ENCODE peak calls at places on chromosomes 13 and 19, in six cellular contexts. One of them, this sample, is unnamed.

GRCh38 chr19:28737526-28737925 is 475.4 kb downstream of the UQCRFS1 start:
- DNase-seq in GM23248: peak; percentile 10
- DNase-seq in CD8-positive, alpha-beta memory T cell: no peak
- DNase-seq in Peyer's patch: no peak
- DNase-seq in pancreas: no peak
- DNase-seq in adrenal gland: no peak
- DNase-seq in this sample: no peak

GRCh38 chr13:73661687-73662425 is 472.3 kb downstream of the KLF12 start:
- DNase-seq in adrenal gland: no peak
- DNase-seq in Peyer's patch: no peak
- DNase-seq in CD8-positive, alpha-beta memory T cell: no peak
- DNase-seq in pancreas: no peak
- DNase-seq in GM23248: no peak
- DNase-seq in this sample: no peak

GRCh38 chr13:106117035-106117434 is 418.4 kb downstream of the EFNB2 start:
- DNase-seq in CD8-positive, alpha-beta memory T cell: no peak
- DNase-seq in Peyer's patch: no peak
- DNase-seq in pancreas: no peak
- DNase-seq in adrenal gland: no peak
- DNase-seq in GM23248: peak; percentile 22
- DNase-seq in this sample: no peak

GRCh38 chr13:98577823-98578285 is 947 bp upstream of the STK24 start:
- DNase-seq in GM23248: no peak
- DNase-seq in adrenal gland: no peak
- DNase-seq in pancreas: no peak
- DNase-seq in Peyer's patch: peak; percentile 72
- DNase-seq in CD8-positive, alpha-beta memory T cell: no peak
- DNase-seq in this sample: no peak

GRCh38 chr13:33099860-33100259 is 83.6 kb downstream of the KL start:
- DNase-seq in CD8-positive, alpha-beta memory T cell: no peak
- DNase-seq in Peyer's patch: no peak
- DNase-seq in GM23248: no peak
- DNase-seq in pancreas: no peak
- DNase-seq in adrenal gland: no peak
- DNase-seq in this sample: no peak

GRCh38 chr13:54799621-54800226 is 1771.1 kb downstream of the OLFM4 start:
- DNase-seq in Peyer's patch: no peak
- DNase-seq in pancreas: peak; percentile 60
- DNase-seq in GM23248: no peak
- DNase-seq in CD8-positive, alpha-beta memory T cell: no peak
- DNase-seq in adrenal gland: no peak
- DNase-seq in this sample: no peak

GRCh38 chr13:109764474-109765292 is 21.7 kb downstream of the IRS2 start:
- DNase-seq in CD8-positive, alpha-beta memory T cell: no peak
- DNase-seq in adrenal gland: peak; percentile 41
- DNase-seq in pancreas: no peak
- DNase-seq in GM23248: peak; percentile 46
- DNase-seq in Peyer's patch: no peak
- DNase-seq in this sample: no peak

GRCh38 chr13:101949681-101950080 is 452.2 kb downstream of the FGF14 start:
- DNase-seq in pancreas: no peak
- DNase-seq in CD8-positive, alpha-beta memory T cell: no peak
- DNase-seq in adrenal gland: no peak
- DNase-seq in Peyer's patch: no peak
- DNase-seq in GM23248: no peak
- DNase-seq in this sample: no peak

GRCh38 chr19:8371011-8371804 is 7.3 kb downstream of the ANGPTL4 start:
- DNase-seq in adrenal gland: no peak
- DNase-seq in GM23248: no peak
- DNase-seq in pancreas: peak; percentile 4
- DNase-seq in CD8-positive, alpha-beta memory T cell: no peak
- DNase-seq in Peyer's patch: no peak
- DNase-seq in this sample: no peak

GRCh38 chr19:3398114-3398899 is 31.9 kb downstream of the NFIC start:
- DNase-seq in adrenal gland: peak; percentile 87
- DNase-seq in GM23248: peak; percentile 55
- DNase-seq in CD8-positive, alpha-beta memory T cell: no peak
- DNase-seq in Peyer's patch: peak; percentile 66
- DNase-seq in pancreas: peak; percentile 95
- DNase-seq in this sample: no peak

GRCh38 chr19:29841209-29841558 is 29.4 kb downstream of the CCNE1 start:
- DNase-seq in GM23248: peak; percentile 29
- DNase-seq in Peyer's patch: no peak
- DNase-seq in adrenal gland: peak; percentile 83
- DNase-seq in CD8-positive, alpha-beta memory T cell: no peak
- DNase-seq in pancreas: no peak
- DNase-seq in this sample: no peak

GRCh38 chr13:79724348-79725103 is 243.6 kb downstream of the NDFIP2 start:
- DNase-seq in adrenal gland: no peak
- DNase-seq in CD8-positive, alpha-beta memory T cell: no peak
- DNase-seq in GM23248: no peak
- DNase-seq in pancreas: no peak
- DNase-seq in Peyer's patch: peak; percentile 50
- DNase-seq in this sample: no peak

GRCh38 chr19:13181747-13182388 is 31.7 kb downstream of the IER2 start:
- DNase-seq in pancreas: no peak
- DNase-seq in GM23248: peak; percentile 67
- DNase-seq in Peyer's patch: peak; percentile 68
- DNase-seq in CD8-positive, alpha-beta memory T cell: peak; percentile 21
- DNase-seq in adrenal gland: peak; percentile 83
- DNase-seq in this sample: no peak

GRCh38 chr19:30664358-30665058 is 292.3 kb downstream of the ZNF536 start:
- DNase-seq in adrenal gland: peak; percentile 91
- DNase-seq in Peyer's patch: peak; percentile 68
- DNase-seq in GM23248: peak; percentile 57
- DNase-seq in pancreas: peak; percentile 92
- DNase-seq in CD8-positive, alpha-beta memory T cell: no peak
- DNase-seq in this sample: no peak

GRCh38 chr13:21014666-21015170 is 46.7 kb downstream of the LATS2 start:
- DNase-seq in CD8-positive, alpha-beta memory T cell: no peak
- DNase-seq in GM23248: peak; percentile 92
- DNase-seq in pancreas: no peak
- DNase-seq in adrenal gland: peak; percentile 76
- DNase-seq in Peyer's patch: peak; percentile 45
- DNase-seq in this sample: no peak

GRCh38 chr19:39969681-39970423 is 1.1 kb upstream of the PSMC4 start:
- DNase-seq in CD8-positive, alpha-beta memory T cell: peak; percentile 16
- DNase-seq in adrenal gland: peak; percentile 33
- DNase-seq in Peyer's patch: no peak
- DNase-seq in pancreas: no peak
- DNase-seq in GM23248: no peak
- DNase-seq in this sample: no peak

GRCh38 chr13:44364601-44365000 is 9.0 kb upstream of the SERP2 start:
- DNase-seq in pancreas: no peak
- DNase-seq in CD8-positive, alpha-beta memory T cell: no peak
- DNase-seq in Peyer's patch: no peak
- DNase-seq in GM23248: peak; percentile 54
- DNase-seq in adrenal gland: no peak
- DNase-seq in this sample: no peak

GRCh38 chr13:28415994-28416411 is 78.9 kb downstream of the FLT1 start:
- DNase-seq in CD8-positive, alpha-beta memory T cell: no peak
- DNase-seq in GM23248: no peak
- DNase-seq in adrenal gland: no peak
- DNase-seq in Peyer's patch: no peak
- DNase-seq in pancreas: no peak
- DNase-seq in this sample: no peak

GRCh38 chr13:100128373-100128772 is 39.5 kb downstream of the PCCA start:
- DNase-seq in pancreas: no peak
- DNase-seq in adrenal gland: peak; percentile 44
- DNase-seq in CD8-positive, alpha-beta memory T cell: no peak
- DNase-seq in GM23248: peak; percentile 17
- DNase-seq in Peyer's patch: no peak
- DNase-seq in this sample: no peak

GRCh38 chr13:43537124-43537523 is 249.6 kb downstream of the ENOX1 start:
- DNase-seq in pancreas: no peak
- DNase-seq in CD8-positive, alpha-beta memory T cell: no peak
- DNase-seq in Peyer's patch: no peak
- DNase-seq in GM23248: peak; percentile 47
- DNase-seq in adrenal gland: no peak
- DNase-seq in this sample: no peak

GRCh38 chr13:48156466-48156865 is 61.6 kb upstream of the MED4 start:
- DNase-seq in pancreas: no peak
- DNase-seq in GM23248: no peak
- DNase-seq in adrenal gland: no peak
- DNase-seq in CD8-positive, alpha-beta memory T cell: peak; percentile 83
- DNase-seq in Peyer's patch: peak; percentile 84
- DNase-seq in this sample: no peak

GRCh38 chr13:19818223-19818842 is 35.6 kb upstream of the PSPC1 start:
- DNase-seq in GM23248: peak; percentile 13
- DNase-seq in CD8-positive, alpha-beta memory T cell: peak; percentile 3
- DNase-seq in adrenal gland: peak; percentile 44
- DNase-seq in pancreas: peak; percentile 58
- DNase-seq in Peyer's patch: peak; percentile 48
- DNase-seq in this sample: no peak

DNA sequence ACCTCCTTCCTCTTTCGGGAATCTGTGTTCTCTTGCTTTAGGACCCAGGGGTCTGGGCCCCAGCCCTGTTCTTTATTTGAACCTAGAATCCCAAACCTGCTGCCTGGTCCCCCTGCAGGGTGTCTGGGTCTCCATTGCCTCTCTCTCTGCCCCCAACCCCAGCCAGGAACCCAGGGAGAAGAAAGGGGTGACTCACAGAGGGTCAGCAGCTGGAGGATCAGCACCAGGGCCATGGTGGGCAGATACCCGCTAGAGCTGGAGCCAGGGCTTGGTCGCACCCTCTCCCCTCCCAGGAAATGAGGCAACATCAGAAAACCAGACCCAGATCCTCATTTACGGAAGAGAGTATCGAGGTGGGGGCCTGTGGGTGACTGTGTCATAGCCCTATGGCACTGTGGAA is at the start of gene OSCAR:
- DNase-seq in Peyer's patch: peak; percentile 47
- DNase-seq in pancreas: no peak
- DNase-seq in GM23248: no peak
- DNase-seq in CD8-positive, alpha-beta memory T cell: no peak
- DNase-seq in adrenal gland: no peak
- DNase-seq in this sample: no peak
- H3K4me3 ChIP-seq in Peyer's patch: no peak within 1 kb of the TSS
- H3K4me3 ChIP-seq in pancreas: no peak within 1 kb of the TSS
- H3K4me3 ChIP-seq in GM23248: no peak within 1 kb of the TSS
- H3K4me3 ChIP-seq in CD8-positive, alpha-beta memory T cell: no peak within 1 kb of the TSS
- H3K4me3 ChIP-seq in adrenal gland: no peak within 1 kb of the TSS
- H3K4me3 ChIP-seq in this sample: no peak within 1 kb of the TSS

GRCh38 chr19:57389730-57390598 is at the start of gene ZNF548:
- DNase-seq in adrenal gland: peak; percentile 97
- DNase-seq in Peyer's patch: peak; percentile 98
- DNase-seq in pancreas: peak; percentile 96
- DNase-seq in CD8-positive, alpha-beta memory T cell: peak; percentile 96
- DNase-seq in GM23248: peak; percentile 99
- DNase-seq in this sample: peak; percentile 95
- H3K27ac ChIP-seq in adrenal gland: peak within 1 kb of the TSS; percentile 89
- H3K27ac ChIP-seq in Peyer's patch: peak within 1 kb of the TSS; percentile 81
- H3K27ac ChIP-seq in pancreas: peak within 1 kb of the TSS; percentile 78
- H3K27ac ChIP-seq in CD8-positive, alpha-beta memory T cell: peak within 1 kb of the TSS; percentile 92
- H3K27ac ChIP-seq in GM23248: peak within 1 kb of the TSS; percentile 91
- H3K27ac ChIP-seq in this sample: peak within 1 kb of the TSS; percentile 32

GRCh38 chr19:6219592-6220290 is 60.0 kb downstream of the MLLT1 start:
- DNase-seq in adrenal gland: no peak
- DNase-seq in GM23248: peak; percentile 14
- DNase-seq in Peyer's patch: no peak
- DNase-seq in pancreas: peak; percentile 72
- DNase-seq in CD8-positive, alpha-beta memory T cell: no peak
- DNase-seq in this sample: peak; percentile 43
- H3K4me1 ChIP-seq in adrenal gland: peaks cover 39% of the 10 kb centered on the region
- H3K4me1 ChIP-seq in GM23248: peaks cover 25% of the 10 kb centered on the region
- H3K4me1 ChIP-seq in Peyer's patch: no peaks in the 10 kb centered on the region
- H3K4me1 ChIP-seq in pancreas: peaks cover 4% of the 10 kb centered on the region
- H3K4me1 ChIP-seq in CD8-positive, alpha-beta memory T cell: no peaks in the 10 kb centered on the region
- H3K4me1 ChIP-seq in this sample: peaks cover 6% of the 10 kb centered on the region

GRCh38 chr19:14561832-14562351 is 10.0 kb downstream of the NDUFB7 start:
- DNase-seq in Peyer's patch: no peak
- DNase-seq in GM23248: no peak
- DNase-seq in pancreas: peak; percentile 78
- DNase-seq in adrenal gland: no peak
- DNase-seq in CD8-positive, alpha-beta memory T cell: no peak
- DNase-seq in this sample: peak; percentile 71

GRCh38 chr19:14559916-14560775 is 11.7 kb downstream of the NDUFB7 start:
- DNase-seq in CD8-positive, alpha-beta memory T cell: no peak
- DNase-seq in adrenal gland: no peak
- DNase-seq in pancreas: peak; percentile 61
- DNase-seq in GM23248: no peak
- DNase-seq in Peyer's patch: no peak
- DNase-seq in this sample: peak; percentile 64

GRCh38 chr19:14562660-14563589 is 8.9 kb downstream of the NDUFB7 start:
- DNase-seq in GM23248: no peak
- DNase-seq in Peyer's patch: no peak
- DNase-seq in pancreas: no peak
- DNase-seq in CD8-positive, alpha-beta memory T cell: no peak
- DNase-seq in adrenal gland: no peak
- DNase-seq in this sample: no peak

GRCh38 chr19:14561249-14561648 is 10.6 kb downstream of the NDUFB7 start:
- DNase-seq in CD8-positive, alpha-beta memory T cell: no peak
- DNase-seq in pancreas: no peak
- DNase-seq in adrenal gland: no peak
- DNase-seq in GM23248: no peak
- DNase-seq in Peyer's patch: no peak
- DNase-seq in this sample: no peak

GRCh38 chr19:14560776-14561108 is 11.1 kb downstream of the NDUFB7 start:
- DNase-seq in adrenal gland: no peak
- DNase-seq in CD8-positive, alpha-beta memory T cell: no peak
- DNase-seq in pancreas: no peak
- DNase-seq in GM23248: no peak
- DNase-seq in Peyer's patch: no peak
- DNase-seq in this sample: no peak
- H3K4me3 ChIP-seq in adrenal gland: no peak overlapping the region
- H3K4me3 ChIP-seq in CD8-positive, alpha-beta memory T cell: no peak overlapping the region
- H3K4me3 ChIP-seq in pancreas: no peak overlapping the region
- H3K4me3 ChIP-seq in GM23248: no peak overlapping the region
- H3K4me3 ChIP-seq in Peyer's patch: no peak overlapping the region
- H3K4me3 ChIP-seq in this sample: no peak overlapping the region

GRCh38 chr13:111215081-111216047 is 100.3 kb downstream of the ARHGEF7 start:
- DNase-seq in GM23248: no peak
- DNase-seq in pancreas: no peak
- DNase-seq in adrenal gland: no peak
- DNase-seq in CD8-positive, alpha-beta memory T cell: no peak
- DNase-seq in Peyer's patch: no peak
- DNase-seq in this sample: no peak
- H3K27ac ChIP-seq in GM23248: no peak overlapping the region
- H3K27ac ChIP-seq in pancreas: no peak overlapping the region
- H3K27ac ChIP-seq in adrenal gland: no peak overlapping the region
- H3K27ac ChIP-seq in CD8-positive, alpha-beta memory T cell: no peak overlapping the region
- H3K27ac ChIP-seq in Peyer's patch: no peak overlapping the region
- H3K27ac ChIP-seq in this sample: no peak overlapping the region